ENCODE peak calls at places on chromosomes 7 and 10, in nine cellular contexts. O, Q, S, Y, N, X, V, W and L are unnamed samples.

GRCh38 chr10:72315054-72315453 is 39.7 kb downstream of the DNAJB12 start:
- DNase-seq in X (peak), Q (no peak), Y (no peak), W (no peak), N (no peak), O (no peak), V (no peak), S (no peak), L (no peak)

GRCh38 chr7:75889826-75890225 is 11.0 kb downstream of the RHBDD2 start:
- DNase-seq in O (no peak), W (no peak), Y (no peak), N (no peak), S (peak), X (no peak), Q (no peak), V (peak), L (no peak)

GRCh38 chr7:45677311-45677900 is 103.2 kb downstream of the ADCY1 start:
- DNase-seq in O (no peak), X (peak), Q (no peak), W (no peak), V (no peak), S (no peak), N (no peak), Y (no peak), L (no peak)

GRCh38 chr10:62817763-62818425 is 1.7 kb upstream of the EGR2 start:
- DNase-seq in X (peak), W (peak), O (no peak), Q (peak), V (peak), S (peak), Y (peak), N (no peak), L (peak)

GRCh38 chr7:7808156-7808555 is 89.7 kb upstream of the RPA3 start:
- DNase-seq in Q (no peak), W (no peak), N (no peak), O (no peak), X (no peak), V (peak), Y (no peak), S (no peak), L (no peak)

GRCh38 chr7:50446542-50446960 is 3.6 kb downstream of the FIGNL1 start:
- DNase-seq in V (peak), X (no peak), W (no peak), Y (no peak), N (no peak), Q (peak), S (no peak), O (no peak), L (no peak)

GRCh38 chr7:84647797-84648762 is 453.5 kb upstream of the SEMA3A start:
- DNase-seq in N (peak), Q (no peak), X (no peak), O (no peak), S (no peak), Y (no peak), V (peak), W (no peak), L (no peak)

GRCh38 chr7:114084381-114085312 is 165.8 kb upstream of the PPP1R3A start:
- DNase-seq in O (no peak), N (no peak), W (no peak), Q (no peak), X (peak), Y (no peak), V (peak), S (no peak), L (no peak)

GRCh38 chr7:86908948-86909347 is 150.5 kb downstream of the ELAPOR2 start:
- DNase-seq in Y (no peak), W (no peak), Q (no peak), N (no peak), O (no peak), X (no peak), V (no peak), S (no peak), L (no peak)